ENCODE peak calls at places on chromosomes 11 and 22, in seven cellular contexts. N is CD4-positive, CD25-positive, alpha-beta regulatory T cell; F is lower leg skin; I is cardiac fibroblast; Q is neuronal stem cell; Z is choroid plexus epithelial cell; C is breast epithelium. G is an unnamed sample.

GRCh38 chr22:48426466-48427380 is 1401.0 kb downstream of the BRD1 start:
- DNase-seq in Z (no peak), I (no peak), F (no peak), C (peak), N (no peak), Q (no peak), G (no peak)

GRCh38 chr22:40178417-40179409 is 988 bp downstream of the TNRC6B start:
- DNase-seq in Z (peak), C (no peak), Q (peak), N (peak), I (peak), F (no peak), G (no peak)

GRCh38 chr22:48573766-48574165 is 1253.9 kb downstream of the BRD1 start:
- DNase-seq in I (no peak), Q (no peak), N (no peak), C (no peak), F (no peak), Z (no peak), G (no peak)

GRCh38 chr11:35288311-35288710 is 131.0 kb downstream of the SLC1A2 start:
- DNase-seq in Z (no peak), N (no peak), C (no peak), F (no peak), Q (no peak), I (no peak), G (no peak)

GRCh38 chr22:17552737-17553136 is 10.6 kb upstream of the SLC25A18 start:
- DNase-seq in N (no peak), I (no peak), Z (no peak), F (no peak), C (no peak), Q (no peak), G (no peak)

GRCh38 chr11:47955356-47955755 is 25.0 kb upstream of the PTPRJ start:
- DNase-seq in C (no peak), I (no peak), N (no peak), Z (peak), F (no peak), Q (no peak), G (no peak)

GRCh38 chr11:72684236-72684912 is 10.2 kb upstream of the PDE2A start:
- DNase-seq in F (peak), I (peak), Q (no peak), N (no peak), C (peak), Z (peak), G (peak)

GRCh38 chr11:129705341-129705740 is 110.3 kb upstream of the TMEM45B start:
- DNase-seq in N (no peak), I (no peak), C (no peak), Z (no peak), Q (no peak), F (peak), G (no peak)

GRCh38 chr22:35631597-35631996 is 14.5 kb upstream of the MB start:
- DNase-seq in Q (no peak), F (no peak), I (peak), Z (peak), C (peak), N (no peak), G (peak)

GRCh38 chr11:60206616-60207015 is 23.7 kb upstream of the MS4A6A start:
- DNase-seq in C (no peak), Q (no peak), F (no peak), N (no peak), Z (no peak), I (no peak), G (no peak)

GRCh38 chr22:19062139-19062789 is 59.9 kb downstream of the DGCR2 start:
- DNase-seq in Z (peak), C (no peak), F (no peak), I (no peak), N (no peak), Q (no peak), G (no peak)

GRCh38 chr11:14687943-14688627 is 44.5 kb downstream of the PDE3B start:
- DNase-seq in C (no peak), F (no peak), Q (no peak), N (no peak), Z (no peak), I (no peak), G (no peak)

GRCh38 chr11:14029971-14030531 is 67.5 kb downstream of the SPON1 start:
- DNase-seq in I (peak), Z (peak), Q (no peak), N (no peak), F (peak), C (peak), G (no peak)

GRCh38 chr11:8262552-8263108 is 1.0 kb downstream of the LMO1 start:
- DNase-seq in I (peak), Z (peak), F (no peak), Q (peak), C (peak), N (no peak), G (peak)

GRCh38 chr22:39414886-39415285 is 15.3 kb downstream of the TAB1 start:
- DNase-seq in C (no peak), I (no peak), Q (no peak), F (no peak), Z (no peak), N (no peak), G (no peak)

GRCh38 chr11:70524096-70524922 is 126.0 kb downstream of the CTTN start:
- DNase-seq in I (no peak), Z (peak), Q (no peak), C (no peak), F (no peak), N (no peak), G (no peak)

GRCh38 chr11:77158041-77158695 is 30.1 kb downstream of the MYO7A start:
- DNase-seq in I (no peak), N (no peak), Q (no peak), F (no peak), C (no peak), Z (no peak), G (no peak)

GRCh38 chr11:118003021-118003423 is 16.8 kb downstream of the IL10RA start:
- DNase-seq in N (peak), I (no peak), Z (no peak), C (no peak), F (no peak), Q (no peak), G (no peak)

GRCh38 chr22:46023558-46023981 is 46.6 kb upstream of the WNT7B start:
- DNase-seq in Q (no peak), Z (no peak), N (no peak), F (no peak), C (peak), I (peak), G (no peak)

GRCh38 chr11:132987936-132988335 is 544.4 kb downstream of the OPCML start:
- DNase-seq in F (no peak), I (peak), C (no peak), Q (no peak), Z (no peak), N (no peak), G (no peak)

GRCh38 chr22:40612291-40612740 is 24.2 kb downstream of the MRTFA start:
- DNase-seq in I (no peak), Z (no peak), Q (no peak), F (no peak), C (no peak), N (no peak), G (no peak)

GRCh38 chr11:35463211-35463810 is 44.0 kb upstream of the SLC1A2 start:
- DNase-seq in C (no peak), F (no peak), Q (no peak), Z (no peak), I (no peak), N (no peak), G (no peak)

GRCh38 chr22:49449377-49449776 is 378.3 kb downstream of the BRD1 start:
- DNase-seq in F (no peak), N (no peak), C (no peak), Z (no peak), I (no peak), Q (no peak), G (no peak)

GRCh38 chr22:38228873-38229740 is 27.3 kb downstream of the MAFF start:
- DNase-seq in N (no peak), C (peak), I (peak), Q (no peak), F (peak), Z (peak), G (peak)

GRCh38 chr22:32539631-32540449 is 65.2 kb downstream of the FBXO7 start:
- DNase-seq in Z (no peak), I (no peak), F (no peak), C (no peak), N (no peak), Q (no peak), G (peak)

GRCh38 chr11:11849127-11849746 is 7.5 kb downstream of the USP47 start:
- DNase-seq in N (peak), I (peak), C (no peak), F (peak), Q (peak), Z (peak), G (peak)
- H3K4me3 ChIP-seq in N (peak), I (no peak), C (no peak), F (no peak), Q (no peak), Z (no peak), G (no peak)

DNA sequence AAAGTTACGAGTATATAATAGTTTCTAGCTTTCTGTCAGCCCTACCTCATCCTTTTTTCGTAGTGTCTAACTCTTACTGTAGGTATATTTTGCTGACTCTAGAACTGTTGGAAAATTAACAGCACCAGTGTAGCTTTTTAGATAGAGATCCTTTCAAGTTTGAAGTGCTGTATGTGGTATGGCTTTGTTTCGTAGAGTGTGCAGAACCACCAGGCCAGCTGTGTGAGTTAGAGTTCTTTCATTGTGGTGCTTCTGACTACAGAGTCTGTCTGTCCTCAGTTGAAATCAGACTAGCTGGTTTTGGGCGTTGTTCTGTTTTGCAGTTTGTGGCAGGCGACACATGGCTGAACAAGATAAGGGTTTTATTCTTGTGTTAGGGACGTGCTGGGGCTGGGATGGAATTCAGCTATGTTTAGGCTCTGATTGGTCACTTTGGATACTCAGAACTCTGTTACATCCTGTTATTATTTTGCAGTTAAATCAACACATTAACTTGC is 3.2 kb downstream of the ARHGEF12 start:
- DNase-seq in Q (no peak), I (peak), C (no peak), N (no peak), Z (peak), F (peak), G (no peak)
- H3K4me3 ChIP-seq in Q (no peak), I (peak), C (peak), N (peak), Z (peak), F (no peak), G (peak)

GRCh38 chr11:58574851-58575250 is 805 bp downstream of the LPXN start:
- DNase-seq in Z (peak), I (peak), F (no peak), C (no peak), Q (no peak), N (no peak), G (no peak)
- H3K4me3 ChIP-seq in Z (no peak), I (no peak), F (no peak), C (peak), Q (no peak), N (peak), G (no peak)

GRCh38 chr11:42544726-42545125 is 767.1 kb upstream of the API5 start:
- DNase-seq in N (no peak), C (no peak), I (no peak), F (no peak), Z (no peak), Q (no peak), G (no peak)
- H3K4me3 ChIP-seq in N (no peak), C (no peak), I (no peak), F (no peak), Z (no peak), Q (no peak), G (no peak)

G was measured in A549.